ENCODE peak calls at places on chromosomes 12 and 14, in ten cellular contexts. D is astrocyte, R is RWPE2, K is transverse colon, M is OCI-LY7, C is cardiac muscle cell, Y is adrenal gland, G is heart right ventricle, S is K562, P is ovary. X is an unnamed sample. For H3K9me3, the result is how much of the 10 kb centered on the place peaks cover.

GRCh38 chr12:80321653-80322052 is 122.4 kb upstream of the PTPRQ start:
- DNase-seq in D (peak), R (no peak), K (no peak), M (no peak), C (peak), Y (no peak), G (no peak), S (no peak), P (no peak), X (no peak)

GRCh38 chr14:83706555-83706954 is 1823.4 kb upstream of the FLRT2 start:
- DNase-seq in D (no peak), R (no peak), K (no peak), M (no peak), C (no peak), Y (no peak), G (no peak), S (no peak), P (no peak), X (peak)

GRCh38 chr12:77072833-77073495 is 7.6 kb upstream of the E2F7 start:
- DNase-seq in D (no peak), R (no peak), K (no peak), M (no peak), C (no peak), Y (no peak), G (no peak), S (no peak), P (no peak), X (no peak)

GRCh38 chr12:15474766-15475165 is 152.5 kb downstream of the PTPRO start:
- DNase-seq in D (no peak), R (no peak), K (no peak), M (no peak), C (no peak), Y (no peak), G (no peak), S (no peak), P (no peak), X (no peak)

GRCh38 chr12:119828300-119828699 is 48.8 kb downstream of the CIT start:
- DNase-seq in D (no peak), R (no peak), K (no peak), M (no peak), C (no peak), Y (no peak), G (no peak), S (no peak), P (no peak), X (no peak)

GRCh38 chr14:77582511-77582910 is 33.9 kb downstream of the SPTLC2 start:
- DNase-seq in D (no peak), R (no peak), K (no peak), M (no peak), C (no peak), Y (no peak), G (no peak), S (no peak), P (no peak), X (no peak)

GRCh38 chr12:105384220-105384619 is 53.7 kb downstream of the C12orf75 start:
- DNase-seq in D (no peak), R (no peak), K (no peak), M (no peak), C (no peak), Y (no peak), G (no peak), S (no peak), P (no peak), X (no peak)

GRCh38 chr12:5022465-5023061 is 21.1 kb upstream of the KCNA5 start:
- DNase-seq in D (peak), R (no peak), K (peak), M (peak), C (peak), Y (peak), G (peak), S (peak), P (peak), X (peak)

GRCh38 chr12:116389990-116390655 is 112.6 kb upstream of the MED13L start:
- DNase-seq in D (peak), R (peak), K (no peak), M (no peak), C (peak), Y (peak), G (no peak), S (no peak), P (no peak), X (peak)

GRCh38 chr14:87461704-87462103 is 531.3 kb downstream of the GALC start:
- DNase-seq in D (no peak), R (no peak), K (no peak), M (no peak), C (no peak), Y (no peak), G (no peak), S (no peak), P (no peak), X (no peak)

GRCh38 chr14:101665478-101666078 is 95.9 kb upstream of the PPP2R5C start:
- DNase-seq in D (peak), R (no peak), K (peak), M (peak), C (peak), Y (peak), G (no peak), S (peak), P (peak), X (peak)

GRCh38 chr14:96160030-96160912 is 44.4 kb upstream of the BDKRB2 start:
- DNase-seq in D (no peak), R (no peak), K (no peak), M (no peak), C (no peak), Y (no peak), G (no peak), S (no peak), P (no peak), X (no peak)

GRCh38 chr14:75456069-75457023 is 28.5 kb downstream of the JDP2 start:
- DNase-seq in D (no peak), R (no peak), K (peak), M (no peak), C (no peak), Y (no peak), G (no peak), S (no peak), P (no peak), X (no peak)

GRCh38 chr12:116455540-116456306 is 103.5 kb upstream of the MAP1LC3B2 start:
- DNase-seq in D (peak), R (no peak), K (peak), M (no peak), C (peak), Y (peak), G (peak), S (peak), P (peak), X (peak)

GRCh38 chr14:99441157-99441870 is 39.3 kb downstream of the SETD3 start:
- DNase-seq in D (no peak), R (no peak), K (no peak), M (no peak), C (peak), Y (no peak), G (no peak), S (no peak), P (no peak), X (no peak)

GRCh38 chr12:111274820-111275219 is 94.1 kb downstream of the PHETA1 start:
- DNase-seq in D (no peak), R (no peak), K (no peak), M (peak), C (no peak), Y (no peak), G (no peak), S (peak), P (no peak), X (no peak)

GRCh38 chr14:54893151-54893760 is 9.4 kb downstream of the GCH1 start:
- DNase-seq in D (peak), R (no peak), K (no peak), M (peak), C (peak), Y (peak), G (peak), S (peak), P (no peak), X (peak)

GRCh38 chr14:50001146-50001998 is 108.5 kb downstream of the ARF6 start:
- DNase-seq in D (peak), R (peak), K (peak), M (peak), C (peak), Y (no peak), G (no peak), S (peak), P (no peak), X (peak)

GRCh38 chr14:77208266-77208978 is 26.8 kb downstream of the TMEM63C start:
- DNase-seq in D (peak), R (no peak), K (peak), M (peak), C (peak), Y (peak), G (peak), S (peak), P (peak), X (peak)

GRCh38 chr12:66708704-66709443 is 30.0 kb upstream of the GRIP1 start:
- DNase-seq in D (no peak), R (no peak), K (no peak), M (peak), C (peak), Y (no peak), G (no peak), S (no peak), P (no peak), X (no peak)

GRCh38 chr14:67994561-67994960 is 175.0 kb downstream of the RAD51B start:
- DNase-seq in D (peak), R (no peak), K (no peak), M (no peak), C (no peak), Y (no peak), G (no peak), S (no peak), P (no peak), X (no peak)

DNA sequence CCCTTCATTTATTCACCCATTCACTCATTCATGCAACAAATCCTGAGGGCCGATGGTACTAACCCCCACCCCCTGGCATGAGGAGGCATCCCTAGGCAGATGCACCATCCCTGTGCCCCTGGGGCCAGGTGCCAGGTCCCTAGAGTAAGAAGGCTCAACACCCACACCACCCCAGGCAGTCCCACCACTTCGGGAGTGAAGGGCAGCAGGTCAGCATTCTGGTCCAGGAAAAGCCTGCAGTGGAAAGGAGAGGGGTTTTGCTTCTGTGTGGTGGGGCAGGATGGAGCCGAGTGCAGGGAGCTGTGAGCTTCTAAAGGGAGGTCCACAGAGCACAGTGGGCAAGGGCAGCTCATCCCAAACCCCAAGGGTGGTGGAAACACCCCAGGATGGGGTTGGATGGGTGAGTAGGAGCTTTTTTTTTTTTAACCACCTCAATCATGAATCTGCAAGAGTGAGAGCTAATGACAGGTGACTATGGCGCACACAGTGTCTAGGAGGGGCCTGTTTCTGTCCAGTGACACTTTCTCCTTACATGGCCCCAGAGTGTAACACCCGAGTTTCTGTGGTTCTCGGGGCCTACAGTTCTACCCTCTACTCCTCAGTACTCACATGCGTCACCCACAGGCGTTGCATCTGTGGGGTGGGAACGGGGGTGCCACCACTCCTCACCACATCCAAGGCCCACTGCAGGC is 414.3 kb downstream of the TMEM121 start:
- DNase-seq in D (no peak), R (peak), K (no peak), M (no peak), C (no peak), Y (peak), G (no peak), S (no peak), P (no peak), X (no peak)
- H3K9me3 ChIP-seq in D (under half), R (under half), K (under half), M (under half), C (under half), Y (under half), G (under half), S (under half), P (under half), X (under half)

GRCh38 chr14:103066399-103066798 is 9.1 kb upstream of the CDC42BPB start:
- DNase-seq in D (no peak), R (no peak), K (no peak), M (no peak), C (peak), Y (peak), G (peak), S (no peak), P (peak), X (no peak)
- TF ChIP-seq CTCF in D (no peak), R (no peak), K (no peak), M (no peak), C (no peak), Y (no peak), G (no peak), S (no peak), P (no peak), X (no peak)

GRCh38 chr12:133106253-133106652 is 23.8 kb downstream of the ZNF891 start:
- DNase-seq in D (no peak), R (no peak), K (no peak), M (no peak), C (peak), Y (no peak), G (no peak), S (no peak), P (no peak), X (peak)
- H3K9me3 ChIP-seq in D (half or more), R (half or more), K (half or more), M (half or more), C (under half), Y (half or more), G (half or more), S (under half), P (half or more), X (under half)

GRCh38 chr14:51780741-51781140 is 79.7 kb upstream of the GNG2 start:
- DNase-seq in D (peak), R (no peak), K (no peak), M (no peak), C (peak), Y (no peak), G (no peak), S (no peak), P (no peak), X (peak)

GRCh38 chr14:51781352-51781751 is 79.1 kb upstream of the GNG2 start:
- DNase-seq in D (no peak), R (no peak), K (no peak), M (no peak), C (no peak), Y (no peak), G (no peak), S (no peak), P (no peak), X (no peak)

GRCh38 chr14:51782412-51782811 is 78.0 kb upstream of the GNG2 start:
- DNase-seq in D (no peak), R (no peak), K (no peak), M (no peak), C (no peak), Y (no peak), G (no peak), S (no peak), P (no peak), X (no peak)

GRCh38 chr14:51783765-51784164 is 76.6 kb upstream of the GNG2 start:
- DNase-seq in D (peak), R (no peak), K (no peak), M (no peak), C (peak), Y (no peak), G (no peak), S (no peak), P (no peak), X (peak)

DNA sequence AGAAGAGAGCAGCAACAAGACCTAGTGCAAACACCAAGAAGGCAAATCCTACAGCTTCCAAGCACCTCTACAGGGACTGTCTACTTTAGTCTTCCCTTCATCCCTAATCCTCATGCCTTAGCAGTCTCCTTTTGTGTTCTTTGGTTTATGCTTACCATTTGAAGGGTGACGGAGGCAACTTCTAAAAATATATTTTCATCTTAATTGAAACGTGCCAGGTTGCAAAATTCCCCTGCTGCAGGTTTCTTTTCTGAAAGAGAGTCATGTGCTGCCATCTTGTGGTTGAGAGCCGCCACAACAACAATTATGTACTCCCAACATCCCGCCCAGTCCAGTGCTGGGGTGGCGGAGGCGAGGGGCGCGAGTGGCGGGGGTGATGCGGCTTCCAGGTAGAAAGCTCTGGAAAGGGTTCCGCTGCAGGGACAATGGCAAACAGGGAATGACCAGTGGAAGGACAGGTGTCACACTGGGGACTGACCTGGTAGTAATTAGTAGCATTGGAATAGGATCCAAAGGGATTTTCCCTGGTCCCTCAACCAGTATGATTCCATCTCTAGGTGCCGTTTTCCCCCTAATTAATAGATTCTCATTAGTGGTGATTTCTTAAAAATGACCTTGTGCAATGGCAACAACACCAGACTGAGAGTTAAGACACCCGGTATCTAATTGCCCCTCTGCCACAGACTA is 80.3 kb upstream of the GNG2 start:
- DNase-seq in D (peak), R (no peak), K (peak), M (peak), C (peak), Y (peak), G (peak), S (peak), P (peak), X (peak)
- TF ChIP-seq CTCF in D (peak), R (peak), K (peak), M (peak), C (peak), Y (peak), G (peak), S (peak), P (peak), X (peak)

DNA sequence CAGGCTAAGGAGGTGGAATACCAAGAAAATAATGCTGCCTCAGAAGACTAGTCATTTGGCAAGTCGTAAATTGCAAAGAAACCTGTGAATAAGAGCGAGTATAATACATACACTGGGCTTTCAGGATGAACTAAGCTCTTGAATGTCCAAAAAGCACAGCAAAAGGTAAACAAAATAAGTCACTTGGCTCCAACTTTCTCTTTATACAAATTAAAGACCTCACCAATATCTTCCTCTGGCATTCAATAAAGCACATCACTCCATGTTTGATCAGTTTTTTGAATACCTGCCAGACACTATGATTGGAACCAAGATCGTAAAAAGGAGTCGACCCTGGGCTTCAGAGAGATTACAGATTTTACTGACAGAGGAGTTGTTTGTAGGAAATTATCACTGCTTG is 3.5 kb downstream of the DICER1 start:
- DNase-seq in D (no peak), R (no peak), K (no peak), M (no peak), C (no peak), Y (no peak), G (no peak), S (no peak), P (no peak), X (no peak)
- H3K9me3 ChIP-seq in D (under half), R (under half), K (under half), M (under half), C (under half), Y (under half), G (under half), S (under half), P (under half), X (under half)